ENCODE peak calls at places on chromosomes 16 and 17, in six cellular contexts. W is PC-3, X is OCI-LY7, O is A549, E is hepatocyte, T is HepG2. C is an unnamed sample. For H3K9me3, the result is how much of the 10 kb centered on the place peaks cover.

GRCh38 chr16:23504453-23505179 is 5.7 kb downstream of the GGA2 start:
- DNase-seq in W (peak), X (peak), O (peak), E (peak), T (peak), C (peak)

GRCh38 chr17:63173450-63173849 is 207.4 kb downstream of the TANC2 start:
- DNase-seq in O (no peak), E (no peak), X (no peak), T (no peak), W (peak), C (peak)

GRCh38 chr17:27579897-27580321 is 51.1 kb upstream of the LGALS9 start:
- DNase-seq in O (no peak), X (no peak), T (no peak), E (no peak), W (peak), C (no peak)

GRCh38 chr16:85928411-85928820 is 29.5 kb downstream of the IRF8 start:
- DNase-seq in X (no peak), T (no peak), O (no peak), E (peak), W (no peak), C (no peak)

GRCh38 chr16:86876499-86876898 is 298.1 kb downstream of the FOXL1 start:
- DNase-seq in W (peak), T (no peak), E (no peak), X (no peak), O (no peak), C (no peak)

GRCh38 chr16:86714166-86714565 is 135.8 kb downstream of the FOXL1 start:
- DNase-seq in W (peak), X (no peak), O (no peak), E (no peak), T (no peak), C (no peak)

GRCh38 chr17:81427446-81428120 is 32.3 kb downstream of the BAHCC1 start:
- DNase-seq in O (no peak), T (no peak), W (no peak), E (no peak), X (no peak), C (no peak)

GRCh38 chr17:60392845-60393702 is 1.1 kb upstream of the USP32 start:
- DNase-seq in T (peak), X (peak), O (peak), E (peak), W (peak), C (no peak)

GRCh38 chr17:3812771-3813170 is 11.8 kb upstream of the ITGAE start:
- DNase-seq in X (no peak), T (no peak), O (no peak), E (no peak), W (no peak), C (no peak)

GRCh38 chr16:53781023-53781605 is 77.2 kb downstream of the FTO start:
- DNase-seq in X (no peak), W (peak), O (peak), T (peak), E (no peak), C (peak)

GRCh38 chr17:40018211-40019121 is 3.2 kb downstream of the CSF3 start:
- DNase-seq in O (no peak), X (no peak), W (no peak), T (no peak), E (peak), C (no peak)

GRCh38 chr17:4722678-4723240 is 8.5 kb upstream of the MED11 start:
- DNase-seq in E (no peak), W (no peak), X (no peak), T (no peak), O (no peak), C (no peak)

GRCh38 chr16:28572659-28573510 is 19.2 kb downstream of the SGF29 start:
- DNase-seq in E (peak), W (no peak), T (no peak), O (no peak), X (no peak), C (no peak)

GRCh38 chr16:35186045-35186759 is 1726.8 kb downstream of the TP53TG3F start:
- DNase-seq in T (no peak), E (no peak), O (no peak), W (no peak), X (no peak), C (no peak)

GRCh38 chr16:35185366-35186044 is 1726.1 kb downstream of the TP53TG3F start:
- DNase-seq in O (no peak), X (no peak), T (no peak), E (no peak), W (no peak), C (no peak)

GRCh38 chr16:35182943-35183550 is 1723.6 kb downstream of the TP53TG3F start:
- DNase-seq in E (no peak), O (no peak), W (no peak), T (no peak), X (no peak), C (no peak)

GRCh38 chr16:35182043-35182677 is 1722.7 kb downstream of the TP53TG3F start:
- DNase-seq in O (no peak), W (no peak), T (no peak), X (no peak), E (no peak), C (no peak)

DNA sequence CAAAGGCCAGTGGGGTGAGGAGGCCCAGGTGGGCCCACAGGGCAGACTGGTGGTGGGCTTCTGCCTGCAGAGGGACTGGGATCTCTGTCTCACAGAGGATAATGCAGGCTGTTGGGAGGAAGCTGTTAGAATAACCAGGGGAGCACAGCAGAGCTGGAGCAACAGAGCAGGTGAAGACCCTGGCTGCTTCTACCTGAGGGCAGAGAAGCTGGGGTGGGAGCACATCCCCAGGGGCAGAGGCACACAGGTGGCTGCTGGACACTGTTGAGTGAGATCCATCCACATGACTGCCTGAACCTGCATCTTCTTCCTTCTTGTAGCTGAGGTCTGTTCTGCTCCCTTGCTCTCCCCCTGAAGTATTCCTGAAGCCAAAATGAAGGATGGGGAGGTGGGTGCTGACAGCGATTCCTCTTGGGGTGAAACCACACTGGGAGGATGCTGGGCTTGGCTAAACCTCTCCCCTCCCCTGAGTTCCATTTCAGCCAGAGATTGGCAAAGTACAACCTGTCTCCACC is 1725.0 kb downstream of the TP53TG3F start:
- DNase-seq in E (no peak), O (no peak), W (no peak), T (no peak), X (no peak), C (peak)
- H3K9me3 ChIP-seq in E (under half), O (under half), W (under half), T (half or more), X (under half), C (under half)

DNA sequence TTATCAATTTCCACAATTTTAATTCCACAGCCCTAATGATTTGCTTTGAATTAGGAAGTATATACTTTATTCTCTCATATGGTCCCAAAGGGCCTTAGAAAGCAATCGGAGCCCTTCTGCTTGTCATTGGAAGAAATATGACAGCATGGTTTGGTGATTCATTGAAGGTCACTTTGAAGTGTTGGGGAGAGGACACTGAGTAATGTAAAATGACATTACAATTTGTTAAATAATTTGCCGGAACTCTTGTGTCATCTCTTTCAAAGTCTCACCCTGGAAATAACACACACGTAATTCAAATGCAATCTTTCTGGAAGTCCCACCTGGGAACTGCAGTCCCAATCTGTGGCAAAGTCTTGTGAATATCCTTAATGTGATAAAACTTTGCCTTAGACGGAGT is 59.8 kb downstream of the BMERB1 start:
- DNase-seq in O (peak), E (no peak), W (peak), X (no peak), T (peak), C (no peak)
- H3K4me2 ChIP-seq in O (peak), E (no peak), W (peak), X (no peak), T (no peak), C (no peak)

DNA sequence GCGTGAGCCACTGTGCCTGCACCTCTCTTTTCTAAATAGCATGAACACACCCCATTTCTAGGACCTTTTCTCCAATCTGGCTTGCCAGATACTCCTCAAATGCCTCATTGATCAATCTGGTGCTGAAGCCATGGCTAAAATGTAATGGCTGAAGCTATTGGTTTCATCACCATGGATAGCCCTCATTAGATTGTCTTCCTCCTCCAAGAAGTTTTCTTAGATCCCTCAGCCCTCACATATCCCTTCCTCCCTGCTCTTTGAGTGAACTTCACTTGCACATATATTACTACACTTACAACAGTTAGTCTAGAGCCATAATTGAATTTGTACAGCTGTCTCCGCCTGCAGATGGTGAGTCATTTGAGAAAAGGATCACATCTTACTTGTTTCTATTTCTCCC is 77.9 kb upstream of the TOX3 start:
- DNase-seq in T (no peak), O (no peak), X (no peak), E (no peak), W (no peak), C (no peak)
- H3K27ac ChIP-seq in T (no peak), O (no peak), X (no peak), E (no peak), W (no peak), C (no peak)

GRCh38 chr16:65771707-65772106 is 594.8 kb upstream of the CDH5 start:
- DNase-seq in X (no peak), W (peak), O (no peak), E (no peak), T (no peak), C (no peak)
- H3K9me3 ChIP-seq in X (under half), W (under half), O (under half), E (under half), T (under half), C (under half)

GRCh38 chr17:64598672-64599071 is 63.4 kb downstream of the SMURF2 start:
- DNase-seq in W (no peak), X (no peak), T (no peak), E (no peak), O (no peak), C (no peak)

GRCh38 chr17:64599187-64599676 is 62.9 kb downstream of the SMURF2 start:
- DNase-seq in E (no peak), X (peak), W (no peak), T (no peak), O (no peak), C (no peak)

GRCh38 chr17:64596988-64597387 is 65.1 kb downstream of the SMURF2 start:
- DNase-seq in W (no peak), X (no peak), O (no peak), T (no peak), E (no peak), C (no peak)

GRCh38 chr17:64596439-64596838 is 65.7 kb downstream of the SMURF2 start:
- DNase-seq in T (no peak), W (no peak), E (no peak), X (no peak), O (no peak), C (no peak)

DNA sequence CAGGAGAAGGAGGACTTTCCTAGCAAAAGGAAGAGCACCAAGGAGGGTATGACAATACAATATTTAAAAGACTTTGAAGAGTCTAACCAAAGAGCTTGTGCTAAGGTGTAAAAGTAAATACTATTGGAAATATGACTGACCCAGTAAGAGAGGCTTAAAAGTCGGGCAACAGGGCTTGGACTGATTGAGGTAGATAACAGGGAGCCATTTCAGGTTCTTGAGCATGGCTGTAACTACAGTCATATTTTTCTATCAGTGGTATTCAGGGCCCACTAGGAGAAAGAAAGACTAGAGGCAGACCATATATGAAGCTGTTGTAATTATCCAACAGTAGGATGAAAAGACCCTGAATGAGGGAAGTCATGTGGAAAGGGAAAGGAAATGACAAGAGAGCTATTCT is 62.3 kb downstream of the SMURF2 start:
- DNase-seq in O (no peak), X (no peak), T (no peak), E (no peak), W (no peak), C (no peak)
- H3K4me2 ChIP-seq in O (no peak), X (peak), T (no peak), E (no peak), W (no peak), C (no peak)

GRCh38 chr17:79097226-79098055 is 22.8 kb downstream of the ENGASE start:
- DNase-seq in E (no peak), W (no peak), X (no peak), O (no peak), T (no peak), C (no peak)
- H3K27ac ChIP-seq in E (no peak), W (no peak), X (no peak), O (no peak), T (no peak), C (no peak)